ENCODE peak calls at places on chromosomes 16 and 17, in four cellular contexts. W is HepG2, D is GM12878, N is K562. Z is an unnamed sample.

GRCh38 chr17:60155815-60156214 is 6.0 kb downstream of the CA4 start:
- DNase-seq in W (no peak), D (no peak), N (no peak), Z (no peak)

GRCh38 chr17:79631640-79632431 is 21.0 kb upstream of the RBFOX3 start:
- DNase-seq in W (no peak), D (no peak), N (no peak), Z (peak; percentile 3)

GRCh38 chr17:40563371-40564052 is 1.8 kb downstream of the CCR7 start:
- DNase-seq in W (no peak), D (no peak), N (no peak), Z (no peak)

GRCh38 chr17:65514082-65514481 is 47.4 kb downstream of the AXIN2 start:
- DNase-seq in W (no peak), D (no peak), N (no peak), Z (no peak)

GRCh38 chr16:7014756-7015155 is 317.9 kb upstream of the RBFOX1 start:
- DNase-seq in W (no peak), D (no peak), N (no peak), Z (no peak)

GRCh38 chr17:4833941-4834501 is 881 bp downstream of the MINK1 start:
- DNase-seq in W (peak; percentile 68), D (no peak), N (peak; percentile 50), Z (peak; percentile 22)

GRCh38 chr17:78763561-78763960 is 18.5 kb downstream of the CYTH1 start:
- DNase-seq in W (no peak), D (no peak), N (no peak), Z (no peak)

GRCh38 chr16:82835487-82836160 is 208.9 kb downstream of the CDH13 start:
- DNase-seq in W (no peak), D (no peak), N (no peak), Z (no peak)

GRCh38 chr16:26993511-26993910 is 73.2 kb upstream of the C16orf82 start:
- DNase-seq in W (no peak), D (no peak), N (no peak), Z (no peak)

GRCh38 chr16:66603537-66604375 is 748 bp upstream of the CMTM3 start:
- DNase-seq in W (peak; percentile 57), D (no peak), N (peak; percentile 78), Z (peak; percentile 57)

GRCh38 chr17:21167303-21167702 is 40.5 kb downstream of the DHRS7B start:
- DNase-seq in W (no peak), D (no peak), N (no peak), Z (no peak)

GRCh38 chr17:79842656-79843474 is 3.6 kb upstream of the CBX4 start:
- DNase-seq in W (no peak), D (no peak), N (no peak), Z (no peak)

GRCh38 chr17:8954339-8954738 is 11.2 kb downstream of the PIK3R5 start:
- DNase-seq in W (no peak), D (no peak), N (no peak), Z (no peak)

GRCh38 chr16:2250652-2251280 is 621 bp downstream of the ECI1 start:
- DNase-seq in W (no peak), D (no peak), N (peak; percentile 61), Z (no peak)

GRCh38 chr17:410674-411401 is 58.2 kb upstream of the RPH3AL start:
- DNase-seq in W (no peak), D (no peak), N (peak; percentile 62), Z (no peak)

GRCh38 chr17:9959377-9959981 is 54.4 kb upstream of the RCVRN start:
- DNase-seq in W (peak; percentile 15), D (no peak), N (peak; percentile 42), Z (peak; percentile 65)

GRCh38 chr16:76081936-76082335 is 195.3 kb upstream of the CNTNAP4 start:
- DNase-seq in W (no peak), D (no peak), N (no peak), Z (no peak)

GRCh38 chr16:31132303-31132978 is 3.1 kb downstream of the PRSS8 start:
- DNase-seq in W (no peak), D (no peak), N (no peak), Z (no peak)

GRCh38 chr17:61556224-61557188 is 34.5 kb downstream of the NACA2 start:
- DNase-seq in W (no peak), D (no peak), N (no peak), Z (no peak)

GRCh38 chr17:31678431-31678830 is 180.6 kb downstream of the COPRS start:
- DNase-seq in W (no peak), D (no peak), N (no peak), Z (no peak)

GRCh38 chr16:66298006-66298405 is 68.5 kb upstream of the CDH5 start:
- DNase-seq in W (no peak), D (no peak), N (no peak), Z (no peak)

DNA sequence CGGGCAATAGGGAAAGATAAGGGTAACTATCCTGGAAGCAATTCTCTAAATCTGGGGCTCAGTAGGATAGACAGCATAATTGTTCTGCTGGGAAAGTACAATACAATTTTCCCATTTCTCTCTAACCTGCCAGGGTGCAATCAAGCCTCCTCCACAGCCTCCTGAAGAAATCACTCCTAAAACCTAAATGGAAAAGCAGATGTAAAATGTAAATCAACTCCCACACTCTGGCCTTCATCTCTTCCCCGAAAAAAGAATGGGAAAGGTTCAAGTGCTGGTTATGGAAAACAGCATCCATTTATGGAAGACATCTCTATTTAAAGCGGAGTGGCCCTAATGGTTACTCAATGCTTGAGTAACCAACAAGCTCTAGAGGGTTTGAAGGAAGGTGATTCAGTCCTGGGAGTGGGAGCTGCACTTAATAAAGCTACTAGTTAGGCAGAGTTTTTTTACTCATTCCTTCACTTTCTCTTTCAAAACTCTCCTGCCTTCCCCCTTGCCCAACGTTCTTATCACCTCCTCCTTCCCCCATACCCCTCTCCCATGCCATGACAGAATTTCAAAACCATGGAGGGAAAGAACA is 5.1 kb downstream of the MMD start:
- DNase-seq in W (no peak), D (no peak), N (no peak), Z (no peak)
- TF ChIP-seq FOXM1 in W (no peak), D (no peak), N (no peak), Z (no peak)

DNA sequence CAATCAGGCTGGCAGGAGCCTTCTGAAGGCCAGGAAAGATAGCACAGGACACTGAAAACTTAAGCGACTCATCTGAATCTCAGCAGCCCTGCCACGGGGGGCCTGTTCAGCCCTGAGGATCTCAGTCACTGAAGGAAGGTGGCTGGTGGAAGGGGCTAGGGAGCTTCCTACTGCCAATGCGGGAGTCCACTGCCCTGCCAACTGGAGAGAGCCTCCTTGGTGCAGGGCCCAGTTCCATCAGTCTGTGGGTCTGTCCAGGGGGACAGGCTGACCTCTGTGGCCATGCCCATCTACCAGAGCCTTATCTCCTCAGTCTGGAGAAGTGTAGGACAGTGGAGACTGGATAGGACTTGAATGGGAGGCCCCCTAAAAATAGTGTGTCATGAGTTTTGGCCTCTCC is 1851.6 kb downstream of the TP53TG3F start:
- DNase-seq in W (no peak), D (no peak), N (no peak), Z (no peak)
- TF ChIP-seq TARDBP in W (no peak), D (no peak), N (no peak), Z (no peak)

GRCh38 chr16:86669937-86670772 is 91.8 kb downstream of the FOXL1 start:
- DNase-seq in W (no peak), D (no peak), N (no peak), Z (no peak)

GRCh38 chr16:86669285-86669805 is 91.0 kb downstream of the FOXL1 start:
- DNase-seq in W (no peak), D (no peak), N (no peak), Z (no peak)

GRCh38 chr16:86667035-86667434 is 88.7 kb downstream of the FOXL1 start:
- DNase-seq in W (no peak), D (no peak), N (no peak), Z (no peak)

GRCh38 chr16:86665929-86666328 is 87.6 kb downstream of the FOXL1 start:
- DNase-seq in W (no peak), D (no peak), N (no peak), Z (no peak)

DNA sequence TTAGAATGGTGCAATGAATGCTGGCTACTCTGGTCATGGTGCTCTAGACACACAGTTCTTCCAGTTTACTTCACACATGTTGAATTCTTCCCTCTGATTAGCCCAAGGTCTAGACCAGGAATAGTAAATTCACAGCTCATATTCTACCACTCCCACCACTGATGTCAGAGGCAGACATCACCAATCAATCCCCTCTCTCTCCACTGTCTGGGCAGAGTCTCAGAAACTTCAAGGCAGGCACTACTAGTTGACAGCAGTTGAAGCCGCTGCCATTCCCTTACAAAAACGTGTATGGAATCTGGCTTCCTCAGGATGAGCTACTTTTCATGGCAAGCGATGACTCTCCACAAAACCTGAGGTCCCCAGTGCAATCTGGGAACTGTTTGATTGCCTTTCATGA is 89.8 kb downstream of the FOXL1 start:
- DNase-seq in W (no peak), D (no peak), N (peak; percentile 18), Z (peak; percentile 21)
- TF ChIP-seq FOXK2 in W (no peak), D (no peak), N (no peak), Z (no peak)

GRCh38 chr17:81931189-81931556 is 3.6 kb upstream of the MAFG start:
- DNase-seq in W (no peak), D (no peak), N (no peak), Z (no peak)

GRCh38 chr17:81928497-81929252 is 1.1 kb upstream of the MAFG start:
- DNase-seq in W (no peak), D (no peak), N (no peak), Z (no peak)

GRCh38 chr17:81931557-81932332 is 4.2 kb upstream of the MAFG start:
- DNase-seq in W (no peak), D (no peak), N (no peak), Z (no peak)

GRCh38 chr17:81929253-81930141 is 2.0 kb upstream of the MAFG start:
- DNase-seq in W (no peak), D (no peak), N (no peak), Z (no peak)

DNA sequence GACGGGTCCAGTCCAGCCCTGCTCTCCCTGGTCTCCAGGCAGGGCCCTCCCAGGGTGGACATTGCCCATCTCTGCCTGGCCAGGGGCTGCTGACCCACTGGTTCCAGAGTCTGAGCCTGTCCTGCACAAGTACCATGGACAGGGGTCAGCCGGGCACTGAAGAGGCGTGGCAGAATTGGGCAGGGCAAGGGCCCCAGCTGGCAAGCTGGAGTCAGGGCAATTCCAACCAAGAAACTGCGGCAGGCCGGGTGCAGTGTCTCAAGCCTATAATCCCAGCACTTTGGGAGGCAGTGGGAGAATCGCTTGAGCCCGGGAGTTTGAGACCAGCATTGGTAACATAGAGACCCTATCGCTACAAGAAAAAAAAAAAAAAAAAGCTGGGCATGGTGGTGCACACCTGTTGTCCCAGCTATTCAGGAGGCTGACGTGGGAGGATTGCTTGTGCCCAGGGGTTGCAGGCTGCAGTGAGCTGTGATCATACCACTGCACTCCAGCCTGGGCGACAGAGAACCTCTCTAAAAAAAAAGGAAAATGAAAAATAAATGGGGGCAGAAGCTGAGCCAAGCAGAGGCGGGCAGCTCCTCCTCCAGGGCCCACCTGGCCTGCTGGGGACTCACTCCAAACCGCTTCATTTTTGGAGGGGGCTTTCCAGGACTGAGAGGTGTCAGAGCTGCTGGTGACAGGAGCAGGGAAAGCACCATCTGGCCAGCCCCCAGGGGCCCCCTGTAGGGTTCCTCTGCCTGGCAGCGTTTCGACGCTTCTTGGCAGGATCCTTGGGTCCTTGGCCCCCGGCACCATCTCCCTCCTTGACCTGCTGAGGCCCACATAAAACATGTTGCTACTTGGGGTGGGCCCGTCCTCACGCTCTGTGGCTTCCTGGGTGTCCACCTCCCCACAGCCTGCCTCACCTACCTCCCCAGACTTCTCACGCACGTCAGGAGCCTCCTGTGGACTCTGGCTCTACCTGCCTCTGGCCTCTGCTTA is 2.9 kb upstream of the MAFG start:
- DNase-seq in W (no peak), D (no peak), N (no peak), Z (no peak)
- TF ChIP-seq FOXM1 in W (no peak), D (no peak), N (no peak), Z (no peak)